ENCODE peak calls at places on chromosomes 1 and 21, in four cellular contexts. U is CD8-positive, alpha-beta T cell; A is pancreas; D is testis. K is an unnamed sample.

GRCh38 chr1:223102797-223103533 is 40.1 kb downstream of the TLR5 start:
- DNase-seq in U (no peak), A (peak; percentile 72), D (peak; percentile 30), K (no peak)

GRCh38 chr1:160610584-160611242 is 31.4 kb upstream of the CD84 start:
- DNase-seq in D (no peak), U (no peak), A (no peak), K (no peak)

GRCh38 chr21:35674272-35674671 is 386.1 kb downstream of the SETD4 start:
- DNase-seq in A (no peak), U (no peak), D (no peak), K (no peak)

GRCh38 chr1:15118579-15118978 is 35.0 kb upstream of the TMEM51 start:
- DNase-seq in D (no peak), U (no peak), A (peak; percentile 48), K (no peak)

GRCh38 chr1:19512545-19512944 is 27.2 kb upstream of the CAPZB start:
- DNase-seq in U (no peak), A (no peak), D (no peak), K (no peak)

GRCh38 chr1:117067528-117068370 is 7.6 kb downstream of the TTF2 start:
- DNase-seq in U (peak; percentile 38), A (peak; percentile 63), D (peak; percentile 59), K (no peak)

GRCh38 chr1:39204441-39205081 is at the start of gene MACF1:
- DNase-seq in A (no peak), D (peak; percentile 76), U (peak; percentile 44), K (no peak)

GRCh38 chr21:34357889-34358288 is 5.9 kb upstream of the KCNE2 start:
- DNase-seq in A (no peak), U (no peak), D (no peak), K (no peak)

GRCh38 chr1:48109390-48110009 is 112.3 kb upstream of the TRABD2B start:
- DNase-seq in U (no peak), A (peak; percentile 25), D (peak; percentile 35), K (no peak)

GRCh38 chr1:66607458-66607857 is 73.5 kb downstream of the SGIP1 start:
- DNase-seq in A (no peak), D (no peak), U (no peak), K (no peak)

GRCh38 chr21:44643911-44644310 is 2.3 kb upstream of the KRTAP10-11 start:
- DNase-seq in U (no peak), D (no peak), A (no peak), K (no peak)

GRCh38 chr1:202046227-202046626 is 35.8 kb downstream of the ELF3 start:
- DNase-seq in A (peak; percentile 94), D (no peak), U (no peak), K (no peak)

GRCh38 chr21:34935452-34935851 is 113.7 kb downstream of the RUNX1 start:
- DNase-seq in D (no peak), A (no peak), U (no peak), K (no peak)

GRCh38 chr1:16451868-16452528 is 11.5 kb downstream of the NECAP2 start:
- DNase-seq in U (no peak), A (no peak), D (no peak), K (peak; percentile 60)

GRCh38 chr21:33972539-33972938 is 56.9 kb upstream of the ATP5PO start:
- DNase-seq in A (no peak), U (no peak), D (no peak), K (no peak)

GRCh38 chr1:164846731-164847691 is 288.0 kb downstream of the PBX1 start:
- DNase-seq in D (no peak), A (no peak), U (no peak), K (no peak)

GRCh38 chr1:115377411-115377810 is 39.4 kb upstream of the NGF start:
- DNase-seq in D (no peak), A (no peak), U (no peak), K (no peak)

GRCh38 chr1:241316372-241316771 is 40.6 kb downstream of the RGS7 start:
- DNase-seq in U (no peak), A (no peak), D (no peak), K (no peak)

GRCh38 chr1:20376880-20377494 is 86.3 kb downstream of the VWA5B1 start:
- DNase-seq in D (peak; percentile 63), A (peak; percentile 56), U (peak; percentile 41), K (peak; percentile 33)

GRCh38 chr1:116886532-116886931 is 23.2 kb upstream of the PTGFRN start:
- DNase-seq in U (no peak), A (no peak), D (no peak), K (no peak)

GRCh38 chr1:238329671-238330070 is 438.9 kb upstream of the ZP4 start:
- DNase-seq in U (no peak), A (no peak), D (no peak), K (no peak)

GRCh38 chr1:16921391-16922185 is at the start of gene CROCC:
- DNase-seq in D (no peak), A (peak; percentile 88), U (peak; percentile 43), K (no peak)

GRCh38 chr1:47725732-47726495 is 271.3 kb downstream of the TRABD2B start:
- DNase-seq in A (peak; percentile 79), D (peak; percentile 88), U (peak; percentile 40), K (no peak)

GRCh38 chr1:59967780-59968179 is 41.2 kb upstream of the CYP2J2 start:
- DNase-seq in U (no peak), D (no peak), A (no peak), K (no peak)

GRCh38 chr1:109191377-109191776 is 22.3 kb upstream of the SARS1 start:
- DNase-seq in D (no peak), A (no peak), U (no peak), K (no peak)

GRCh38 chr1:54069792-54070548 is 16.6 kb downstream of the TCEANC2 start:
- DNase-seq in A (no peak), U (no peak), D (no peak), K (no peak)

GRCh38 chr1:29349871-29350491 is 113.7 kb downstream of the PTPRU start:
- DNase-seq in A (no peak), D (peak; percentile 84), U (no peak), K (no peak)

GRCh38 chr1:10304295-10304694 is 93.9 kb downstream of the KIF1B start:
- DNase-seq in U (no peak), D (no peak), A (no peak), K (no peak)

GRCh38 chr1:231032963-231033362 is 7.1 kb downstream of the FAM89A start:
- DNase-seq in U (no peak), A (no peak), D (no peak), K (no peak)

GRCh38 chr1:62875676-62876075 is 91.7 kb downstream of the ATG4C start:
- DNase-seq in U (no peak), A (no peak), D (no peak), K (no peak)

GRCh38 chr1:167472729-167473529 is 45.4 kb downstream of the CD247 start:
- DNase-seq in U (no peak), D (no peak), A (no peak), K (no peak)

GRCh38 chr1:220224033-220224432 is 48.2 kb downstream of the RAB3GAP2 start:
- DNase-seq in U (no peak), A (no peak), D (no peak), K (peak; percentile 57)

GRCh38 chr1:220227393-220227792 is 44.9 kb downstream of the RAB3GAP2 start:
- DNase-seq in A (no peak), U (no peak), D (no peak), K (no peak)

GRCh38 chr1:220224611-220225124 is 47.6 kb downstream of the RAB3GAP2 start:
- DNase-seq in U (no peak), A (no peak), D (no peak), K (no peak)

GRCh38 chr1:220225957-220226356 is 46.3 kb downstream of the RAB3GAP2 start:
- DNase-seq in A (no peak), D (no peak), U (no peak), K (no peak)

GRCh38 chr1:220226752-220227151 is 45.5 kb downstream of the RAB3GAP2 start:
- DNase-seq in U (no peak), D (no peak), A (no peak), K (no peak)
- H3K36me3 ChIP-seq in U (no peaks in the 10 kb centered on the region), D (no peaks in the 10 kb centered on the region), A (no peaks in the 10 kb centered on the region), K (peaks cover 9% of the 10 kb centered on the region)

DNA sequence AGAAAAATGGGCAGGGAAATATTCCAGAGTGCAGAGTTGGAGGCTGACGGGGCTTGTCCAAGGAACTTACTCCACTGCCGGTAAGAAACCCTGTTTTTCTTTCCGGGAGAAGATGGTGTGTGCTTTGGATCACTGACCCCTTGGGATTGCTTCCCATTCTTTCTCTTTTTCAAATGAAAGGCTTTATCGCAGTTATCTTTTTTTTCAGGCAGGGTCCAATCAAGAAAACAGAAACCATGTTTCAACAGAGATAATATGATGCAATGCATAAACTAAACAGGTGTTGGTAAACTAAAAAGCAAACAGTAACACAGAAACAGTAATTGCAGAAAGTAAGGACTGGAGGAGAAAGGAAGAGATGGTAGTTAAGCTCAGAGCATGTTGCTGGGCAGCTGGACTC is 145.1 kb downstream of the LYPLAL1 start:
- DNase-seq in A (no peak), D (no peak), U (no peak), K (no peak)
- H3K36me3 ChIP-seq in A (no peaks in the 10 kb centered on the region), D (no peaks in the 10 kb centered on the region), U (no peaks in the 10 kb centered on the region), K (no peaks in the 10 kb centered on the region)

DNA sequence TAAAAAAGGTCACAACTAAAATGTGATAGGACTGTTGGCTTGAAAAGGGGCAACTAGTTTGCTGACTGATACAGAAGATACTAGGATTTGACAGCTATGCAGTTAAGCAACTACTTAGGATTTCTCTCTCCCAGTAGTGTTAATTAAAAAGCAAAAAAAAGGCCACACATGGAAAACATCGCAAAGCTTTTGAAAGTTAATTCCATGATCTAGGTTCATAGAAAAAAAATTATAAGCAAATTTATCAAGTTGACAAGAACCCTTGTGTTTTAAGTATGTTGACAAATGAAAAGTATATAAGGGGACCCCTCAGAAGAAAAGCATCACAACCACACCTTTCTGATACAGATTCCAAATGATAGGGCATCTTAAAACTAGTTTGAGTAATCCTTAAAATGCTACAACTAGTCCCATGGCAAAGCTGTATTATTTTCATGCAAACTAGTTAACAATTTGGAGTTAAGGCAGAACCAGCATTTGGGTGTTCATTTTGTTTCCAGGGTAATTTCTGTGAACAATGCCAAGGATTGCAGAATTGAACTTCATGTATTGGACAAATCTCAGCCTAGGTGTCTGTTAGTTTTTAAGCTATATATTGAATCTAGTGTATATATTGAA is 4.1 kb downstream of the PNRC2 start:
- DNase-seq in D (no peak), U (no peak), A (no peak), K (no peak)
- H3K36me3 ChIP-seq in D (no peaks in the 10 kb centered on the region), U (peaks cover 26% of the 10 kb centered on the region), A (no peaks in the 10 kb centered on the region), K (no peaks in the 10 kb centered on the region)

DNA sequence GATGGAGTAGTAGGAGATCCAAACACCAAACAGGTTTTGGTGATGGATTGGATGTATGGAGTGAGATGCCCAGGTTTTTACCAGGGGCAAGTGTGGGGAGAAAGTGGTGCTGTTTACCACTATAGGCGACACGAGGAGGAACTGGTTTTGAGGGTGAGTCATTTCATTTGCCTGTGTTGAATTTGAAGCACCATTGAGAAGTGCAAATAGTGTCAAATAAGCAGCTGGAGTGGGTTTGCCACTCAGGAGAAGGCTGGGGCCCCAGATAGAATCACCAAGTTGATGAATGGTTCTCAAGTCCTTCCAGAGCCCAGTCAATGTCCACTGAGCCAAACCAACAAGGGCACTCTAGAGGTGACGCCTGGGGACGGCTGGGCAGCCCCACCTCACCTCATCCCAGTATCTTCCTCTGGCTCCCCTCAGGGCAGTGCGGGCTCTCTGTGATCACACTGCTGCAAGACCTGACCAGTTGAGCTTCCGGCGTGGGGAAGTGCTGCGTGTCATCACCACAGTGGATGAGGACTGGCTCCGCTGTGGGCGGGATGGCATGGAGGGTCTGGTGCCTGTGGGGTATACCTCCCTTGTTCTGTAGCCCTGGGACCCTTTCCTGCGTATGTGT is 9.4 kb downstream of the RUSC1 start:
- DNase-seq in D (no peak), U (no peak), A (no peak), K (no peak)
- H3K36me3 ChIP-seq in D (no peaks in the 10 kb centered on the region), U (peaks cover 13% of the 10 kb centered on the region), A (no peaks in the 10 kb centered on the region), K (peaks cover 13% of the 10 kb centered on the region)

GRCh38 chr1:3836421-3836820 is 20.6 kb downstream of the CEP104 start:
- DNase-seq in U (no peak), A (no peak), D (no peak), K (no peak)
- H3K36me3 ChIP-seq in U (peaks cover 30% of the 10 kb centered on the region), A (no peaks in the 10 kb centered on the region), D (no peaks in the 10 kb centered on the region), K (peaks cover 16% of the 10 kb centered on the region)

K was measured in GM06990.